ENCODE peak calls at places on chromosomes 12 and 14, in six cellular contexts. O, L, A, X, W and B are unnamed samples.

GRCh38 chr14:92993302-92993701 is 70.4 kb downstream of the CHGA start:
- DNase-seq in O (no peak), L (peak), A (no peak), X (no peak), W (no peak), B (no peak)

GRCh38 chr14:68535404-68536024 is 257.4 kb downstream of the ZFP36L1 start:
- DNase-seq in O (peak), L (no peak), A (no peak), X (no peak), W (no peak), B (no peak)

GRCh38 chr14:32426596-32427408 is 97.7 kb downstream of the AKAP6 start:
- DNase-seq in O (no peak), L (no peak), A (no peak), X (no peak), W (no peak), B (no peak)

GRCh38 chr12:4151362-4152121 is 122.0 kb upstream of the CCND2 start:
- DNase-seq in O (no peak), L (no peak), A (peak), X (no peak), W (no peak), B (no peak)

GRCh38 chr12:62692884-62693283 is 226.3 kb downstream of the MON2 start:
- DNase-seq in O (peak), L (no peak), A (no peak), X (no peak), W (no peak), B (no peak)

GRCh38 chr12:80745851-80746250 is 29.1 kb downstream of the MYF5 start:
- DNase-seq in O (no peak), L (no peak), A (no peak), X (no peak), W (no peak), B (no peak)

GRCh38 chr14:86462193-86462592 is 932.2 kb downstream of the FLRT2 start:
- DNase-seq in O (peak), L (no peak), A (no peak), X (no peak), W (no peak), B (no peak)

GRCh38 chr14:64337901-64338615 is 43.9 kb upstream of the ESR2 start:
- DNase-seq in O (peak), L (peak), A (no peak), X (no peak), W (peak), B (no peak)

GRCh38 chr12:18546399-18546798 is 191.4 kb downstream of the PLCZ1 start:
- DNase-seq in O (peak), L (no peak), A (no peak), X (no peak), W (no peak), B (no peak)

GRCh38 chr12:44812062-44812461 is 64.1 kb downstream of the NELL2 start:
- DNase-seq in O (no peak), L (no peak), A (no peak), X (no peak), W (no peak), B (no peak)
- TF ChIP-seq CTCF in O (no peak), L (no peak), A (peak), X (peak), W (no peak), B (no peak)

GRCh38 chr12:121628037-121628436 is 1.7 kb downstream of the ORAI1 start:
- DNase-seq in O (no peak), L (no peak), A (no peak), X (no peak), W (no peak), B (no peak)

GRCh38 chr12:121626853-121627623 is 708 bp downstream of the ORAI1 start:
- DNase-seq in O (peak), L (peak), A (peak), X (peak), W (peak), B (peak)

GRCh38 chr12:121628536-121628935 is 2.2 kb downstream of the ORAI1 start:
- DNase-seq in O (no peak), L (no peak), A (no peak), X (no peak), W (no peak), B (no peak)

GRCh38 chr12:121630791-121631190 is 4.5 kb downstream of the ORAI1 start:
- DNase-seq in O (no peak), L (no peak), A (no peak), X (no peak), W (no peak), B (no peak)

DNA sequence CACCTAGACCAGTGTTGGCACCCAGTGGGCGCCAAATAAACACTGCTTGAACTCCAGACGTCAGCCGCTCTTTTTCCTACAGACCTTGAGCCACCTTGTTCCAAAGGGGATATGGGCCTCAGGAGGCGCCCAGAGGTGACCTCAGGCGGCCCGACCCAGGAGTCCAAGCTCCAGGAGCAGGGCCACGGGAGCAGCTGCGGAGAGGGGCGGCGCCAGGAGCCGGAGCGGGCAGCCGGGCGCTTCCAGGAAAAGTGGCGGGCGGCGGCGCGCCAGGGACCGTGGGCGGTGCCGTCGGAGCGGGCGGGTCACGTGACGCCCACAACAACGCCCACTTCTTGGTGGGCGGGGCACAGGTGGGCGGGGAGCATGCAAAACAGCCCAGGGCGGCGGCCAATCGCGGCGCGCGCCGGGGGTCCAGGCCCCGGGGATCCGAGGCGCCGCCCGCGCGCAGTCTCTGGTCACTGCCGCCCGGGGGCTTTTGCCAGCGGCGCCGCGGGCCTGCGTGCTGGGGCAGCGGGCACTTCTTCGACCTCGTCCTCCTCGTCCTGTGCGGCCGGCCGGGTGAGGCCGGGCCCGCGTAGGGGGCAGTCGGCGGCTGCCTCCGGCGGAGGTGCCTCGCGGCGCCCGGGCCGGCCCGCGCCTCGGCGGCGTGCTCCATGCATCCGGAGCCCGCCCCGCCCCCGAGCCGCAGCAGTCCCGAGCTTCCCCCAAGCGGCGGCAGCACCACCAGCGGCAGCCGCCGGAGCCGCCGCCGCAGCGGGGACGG is at the start of gene ORAI1:
- DNase-seq in O (peak), L (peak), A (peak), X (peak), W (peak), B (peak)
- TF ChIP-seq CTCF in O (no peak), L (no peak), A (no peak), X (no peak), W (no peak), B (no peak)

GRCh38 chr12:107184359-107184980 is 91.1 kb upstream of the CRY1 start:
- DNase-seq in O (no peak), L (no peak), A (no peak), X (no peak), W (no peak), B (no peak)
- TF ChIP-seq CTCF in O (no peak), L (no peak), A (no peak), X (no peak), W (no peak), B (no peak)

GRCh38 chr12:49644620-49644994 is 21.2 kb downstream of the PRPF40B start:
- DNase-seq in O (peak), L (peak), A (no peak), X (peak), W (peak), B (peak)
- TF ChIP-seq CTCF in O (peak), L (peak), A (peak), X (peak), W (peak), B (peak)

GRCh38 chr12:87807127-87807526 is 222.1 kb downstream of the C12orf50 start:
- DNase-seq in O (no peak), L (no peak), A (no peak), X (no peak), W (no peak), B (no peak)
- TF ChIP-seq CTCF in O (no peak), L (no peak), A (no peak), X (no peak), W (no peak), B (no peak)